ENCODE peak calls at places on chromosomes 4 and X, in five cellular contexts. I is AG20443; E is effector memory CD4-positive, alpha-beta T cell; P is activated T-helper 1 cell treated with anti-CD3 and anti-CD28 coated beads, Interleukin-2, amount 50 U/mL, for 16 hours; H is NCI-H774. X is an unnamed sample.

GRCh38 chr4:1051472-1051871 is 40.0 kb downstream of the FGFRL1 start:
- DNase-seq in I (no peak), E (no peak), P (no peak), H (no peak), X (no peak)

GRCh38 chr4:19224820-19225219 is 1026.9 kb upstream of the SLIT2 start:
- DNase-seq in P (no peak), H (no peak), E (no peak), I (peak), X (no peak)

GRCh38 chr4:93103042-93103441 is 725.5 kb upstream of the ATOH1 start:
- DNase-seq in I (no peak), P (no peak), H (no peak), E (no peak), X (no peak)

GRCh38 chrX:110665636-110666035 is 130.0 kb downstream of the CHRDL1 start:
- DNase-seq in H (no peak), P (no peak), E (no peak), I (peak), X (peak)

GRCh38 chr4:152104286-152104685 is 343.5 kb upstream of the GATB start:
- DNase-seq in H (no peak), I (no peak), E (no peak), P (no peak), X (no peak)

GRCh38 chr4:77072195-77072753 is 3.5 kb downstream of the CCNI start:
- DNase-seq in E (peak), H (no peak), P (peak), I (no peak), X (peak)

GRCh38 chr4:153809307-153809706 is 20.4 kb upstream of the SFRP2 start:
- DNase-seq in P (no peak), I (no peak), H (no peak), E (no peak), X (peak)

GRCh38 chr4:24141836-24142235 is 252.0 kb upstream of the PPARGC1A start:
- DNase-seq in E (no peak), P (no peak), H (no peak), I (peak), X (no peak)

GRCh38 chrX:17635231-17635630 is 102.1 kb upstream of the SCML1 start:
- DNase-seq in E (no peak), I (no peak), H (no peak), P (no peak), X (no peak)

GRCh38 chrX:153933751-153934472 is 925 bp downstream of the NAA10 start:
- DNase-seq in I (peak), P (no peak), H (no peak), E (no peak), X (no peak)

GRCh38 chrX:94961730-94962129 is 1287.7 kb downstream of the FAM133A start:
- DNase-seq in H (no peak), I (no peak), P (no peak), E (no peak), X (no peak)

GRCh38 chr4:53595204-53595603 is 3.9 kb upstream of the LNX1 start:
- DNase-seq in I (no peak), H (no peak), E (no peak), P (no peak), X (no peak)

GRCh38 chr4:100742045-100742444 is 224.2 kb upstream of the EMCN start:
- DNase-seq in H (no peak), E (no peak), I (peak), P (no peak), X (no peak)

GRCh38 chrX:111646515-111646914 is 34.5 kb upstream of the ALG13 start:
- DNase-seq in H (no peak), I (no peak), P (no peak), E (no peak), X (no peak)

GRCh38 chr4:139278956-139279722 is 886 bp downstream of the MGARP start:
- DNase-seq in I (peak), P (no peak), H (no peak), E (no peak), X (no peak)

GRCh38 chr4:122450847-122451246 is 5.7 kb downstream of the IL2 start:
- DNase-seq in P (no peak), H (no peak), E (no peak), I (peak), X (peak)

GRCh38 chr4:138249132-138249531 is 7.0 kb upstream of the SLC7A11 start:
- DNase-seq in P (no peak), I (no peak), H (no peak), E (no peak), X (no peak)

GRCh38 chr4:121706595-121707021 is 9.8 kb upstream of the ANXA5 start:
- DNase-seq in E (no peak), H (no peak), I (peak), P (peak), X (peak)

GRCh38 chr4:41297832-41298231 is 41.1 kb downstream of the UCHL1 start:
- DNase-seq in E (no peak), P (no peak), I (no peak), H (no peak), X (no peak)

GRCh38 chrX:18931972-18932371 is 51.9 kb downstream of the PHKA2 start:
- DNase-seq in H (no peak), I (peak), P (no peak), E (no peak), X (peak)

GRCh38 chr4:113146876-113147358 is 97.5 kb downstream of the ANK2 start:
- DNase-seq in P (no peak), E (no peak), H (no peak), I (peak), X (peak)

GRCh38 chr4:40305329-40306193 is 29.6 kb upstream of the CHRNA9 start:
- DNase-seq in H (no peak), I (no peak), P (no peak), E (no peak), X (peak)

GRCh38 chr4:25439913-25440477 is 62.9 kb downstream of the ANAPC4 start:
- DNase-seq in P (peak), E (peak), H (peak), I (peak), X (peak)

GRCh38 chrX:52983526-52983925 is 25.2 kb upstream of the FAM156A start:
- DNase-seq in H (no peak), P (no peak), I (peak), E (no peak), X (no peak)

GRCh38 chrX:71870337-71871098 is 40.1 kb upstream of the NHSL2 start:
- DNase-seq in H (no peak), E (no peak), I (no peak), P (no peak), X (peak)

GRCh38 chr4:24913099-24913445 is 230 bp upstream of the CCDC149 start:
- DNase-seq in I (no peak), H (no peak), P (no peak), E (no peak), X (no peak)

GRCh38 chrX:134622056-134622812 is 36.0 kb downstream of the PLAC1 start:
- DNase-seq in H (no peak), E (no peak), I (peak), P (no peak), X (peak)

GRCh38 chr4:51943221-51943620 is 76.9 kb downstream of the LRRC66 start:
- DNase-seq in E (no peak), H (no peak), P (no peak), I (peak), X (no peak)

GRCh38 chr4:136001791-136002190 is 1530.5 kb downstream of the PCDH18 start:
- DNase-seq in P (no peak), H (no peak), I (no peak), E (no peak), X (no peak)

GRCh38 chr4:86972997-86973396 is 38.2 kb downstream of the AFF1 start:
- DNase-seq in I (peak), E (no peak), P (no peak), H (peak), X (no peak)

GRCh38 chr4:40299704-40300336 is 35.3 kb upstream of the CHRNA9 start:
- DNase-seq in E (no peak), H (no peak), P (no peak), I (no peak), X (peak)

GRCh38 chr4:10963958-10964705 is 279.6 kb upstream of the CLNK start:
- DNase-seq in E (no peak), I (no peak), P (no peak), H (no peak), X (no peak)

GRCh38 chr4:36041340-36041739 is 203.0 kb downstream of the ARAP2 start:
- DNase-seq in H (no peak), E (no peak), I (no peak), P (no peak), X (no peak)

GRCh38 chrX:10617964-10618342 is 2.4 kb downstream of the MID1 start:
- DNase-seq in H (no peak), I (no peak), P (no peak), E (no peak), X (no peak)

GRCh38 chr4:173516621-173517612 is 13.1 kb downstream of the HAND2 start:
- DNase-seq in P (no peak), E (no peak), I (no peak), H (no peak), X (no peak)

GRCh38 chr4:140359571-140360427 is 13.6 kb upstream of the SCOC start:
- DNase-seq in P (peak), I (peak), H (peak), E (peak), X (peak)

X was measured in activated CD8-positive, alpha-beta T cell treated with anti-CD3 and anti-CD28 coated beads for 36 hours.